ENCODE peak calls at places on chromosomes 1 and 21, in nine cellular contexts. K is CD8-positive, alpha-beta T cell; H is left ventricle myocardium inferior; F is skeletal muscle cell; U is HFF-Myc; R is lower leg skin; L is NCI-H1105; W is lower lobe of right lung; N is stimulated activated CD4-positive, alpha-beta T cell treated with anti-CD3 and anti-CD28 coated beads, Interleukin-12 subunit alpha, Interleukin-12 subunit beta, amount 100 ng/mL, for 24 hours. Q is an unnamed sample.

GRCh38 chr1:207134550-207134949 is 30.5 kb downstream of the C4BPA start:
- DNase-seq in H (no peak), N (no peak), L (no peak), F (no peak), K (no peak), W (no peak), R (no peak), U (no peak), Q (no peak)

GRCh38 chr1:78255378-78255777 is 209.6 kb downstream of the GIPC2 start:
- DNase-seq in W (no peak), H (no peak), U (no peak), N (no peak), F (no peak), K (no peak), R (no peak), L (no peak), Q (no peak)

GRCh38 chr1:33612877-33613487 is 140.5 kb downstream of the ZSCAN20 start:
- DNase-seq in H (peak), U (peak), K (no peak), L (peak), R (no peak), F (peak), W (no peak), N (peak), Q (peak)

GRCh38 chr1:226497276-226497833 is 51.2 kb upstream of the STUM start:
- DNase-seq in N (no peak), R (no peak), L (no peak), U (no peak), K (no peak), F (no peak), W (no peak), H (no peak), Q (no peak)

GRCh38 chr1:164623805-164624204 is 64.8 kb downstream of the PBX1 start:
- DNase-seq in W (no peak), U (no peak), F (no peak), H (no peak), L (no peak), N (no peak), K (no peak), R (no peak), Q (no peak)

GRCh38 chr1:230581446-230582079 is 60.7 kb upstream of the COG2 start:
- DNase-seq in F (no peak), K (no peak), U (no peak), L (no peak), H (no peak), R (no peak), N (no peak), W (no peak), Q (no peak)

GRCh38 chr1:245698860-245699259 is 544.1 kb downstream of the KIF26B start:
- DNase-seq in U (no peak), N (no peak), W (no peak), F (no peak), R (no peak), H (no peak), K (no peak), L (peak), Q (no peak)

GRCh38 chr21:17925000-17925610 is 105.9 kb upstream of the C21orf91 start:
- DNase-seq in H (no peak), L (peak), R (peak), U (peak), K (peak), N (peak), F (no peak), W (no peak), Q (peak)

GRCh38 chr1:2084306-2084705 is 34.1 kb downstream of the PRKCZ start:
- DNase-seq in N (no peak), F (no peak), L (no peak), U (no peak), K (no peak), W (no peak), H (no peak), R (no peak), Q (no peak)

GRCh38 chr1:50214764-50215163 is 106.0 kb downstream of the ELAVL4 start:
- DNase-seq in L (no peak), H (no peak), K (no peak), R (no peak), F (no peak), N (no peak), W (no peak), U (no peak), Q (no peak)

GRCh38 chr1:242813490-242814091 is 289.1 kb upstream of the PLD5 start:
- DNase-seq in K (no peak), W (no peak), N (no peak), F (no peak), U (no peak), R (no peak), L (no peak), H (no peak), Q (no peak)

GRCh38 chr21:41817228-41817627 is 50.4 kb upstream of the RIPK4 start:
- DNase-seq in W (no peak), U (peak), H (no peak), L (peak), K (no peak), F (peak), N (peak), R (peak), Q (peak)

GRCh38 chr1:111474106-111474505 is 322 bp downstream of the C1orf162 start:
- DNase-seq in N (no peak), H (no peak), L (no peak), U (no peak), R (no peak), F (no peak), K (no peak), W (no peak), Q (no peak)

GRCh38 chr1:193472838-193473398 is 286.5 kb upstream of the B3GALT2 start:
- DNase-seq in U (no peak), F (no peak), R (no peak), W (no peak), N (no peak), K (no peak), L (no peak), H (no peak), Q (no peak)

GRCh38 chr1:174652496-174653280 is 204.9 kb downstream of the GPR52 start:
- DNase-seq in R (no peak), F (no peak), N (no peak), H (no peak), L (no peak), K (no peak), U (no peak), W (no peak), Q (no peak)

GRCh38 chr1:160416369-160416768 is 16.0 kb downstream of the VANGL2 start:
- DNase-seq in N (no peak), L (no peak), U (no peak), R (no peak), F (no peak), H (no peak), W (no peak), K (no peak), Q (no peak)

GRCh38 chr1:110798691-110799256 is 74.2 kb upstream of the CD53 start:
- DNase-seq in W (no peak), L (peak), R (no peak), U (no peak), K (no peak), F (no peak), N (no peak), H (no peak), Q (no peak)

GRCh38 chr1:219188331-219188803 is 14.7 kb downstream of the LYPLAL1 start:
- DNase-seq in K (no peak), H (no peak), U (no peak), L (no peak), N (no peak), W (no peak), F (no peak), R (no peak), Q (no peak)

GRCh38 chr21:26850116-26850643 is 5.0 kb upstream of the ADAMTS1 start:
- DNase-seq in N (no peak), U (no peak), R (no peak), F (no peak), L (no peak), K (no peak), H (no peak), W (no peak), Q (no peak)

GRCh38 chr1:200925821-200926220 is 31.1 kb downstream of the INAVA start:
- DNase-seq in F (no peak), U (no peak), R (no peak), W (no peak), N (no peak), L (no peak), H (no peak), K (no peak), Q (no peak)

GRCh38 chr1:59045636-59046035 is 251.3 kb upstream of the FGGY start:
- DNase-seq in N (no peak), K (no peak), H (no peak), L (no peak), W (no peak), F (no peak), U (no peak), R (no peak), Q (no peak)

GRCh38 chr1:112423207-112423606 is 27.2 kb downstream of the CTTNBP2NL start:
- DNase-seq in W (no peak), H (no peak), F (no peak), K (no peak), U (no peak), R (no peak), N (no peak), L (no peak), Q (peak)